ENCODE peak calls at places on chromosomes 4 and X, in nine cellular contexts. E, M, Q, F, D, V, Y, I and K are unnamed samples.

GRCh38 chrX:138191998-138192397 is 519.5 kb downstream of the FGF13 start:
- DNase-seq in V (peak), M (no peak), I (peak), Y (no peak), Q (peak), E (peak), F (peak), D (no peak), K (peak)

GRCh38 chr4:151407466-151408379 is 1.3 kb upstream of the FHIP1A start:
- DNase-seq in Q (no peak), I (no peak), F (peak), M (peak), E (no peak), Y (peak), D (peak), V (peak), K (peak)

GRCh38 chrX:39152106-39152649 is 350.9 kb downstream of the MID1IP1 start:
- DNase-seq in M (no peak), I (peak), D (peak), V (peak), F (peak), Y (peak), E (peak), Q (peak), K (peak)

GRCh38 chr4:95466791-95467190 is 82.0 kb downstream of the UNC5C start:
- DNase-seq in V (no peak), M (no peak), F (peak), Y (no peak), Q (no peak), I (no peak), D (no peak), E (no peak), K (no peak)

GRCh38 chr4:77699731-77700210 is 94.2 kb downstream of the CXCL13 start:
- DNase-seq in M (no peak), I (peak), Y (no peak), V (peak), F (peak), Q (peak), D (no peak), E (peak), K (peak)

GRCh38 chr4:150244600-150244999 is 166.4 kb downstream of the DCLK2 start:
- DNase-seq in M (no peak), F (peak), I (no peak), V (no peak), Q (peak), D (no peak), Y (no peak), E (no peak), K (no peak)

GRCh38 chrX:40340116-40340515 is 240.7 kb upstream of the ATP6AP2 start:
- DNase-seq in F (no peak), Q (no peak), V (no peak), Y (no peak), D (no peak), I (no peak), E (no peak), M (no peak), K (no peak)

GRCh38 chr4:42327323-42327722 is 70.0 kb upstream of the SHISA3 start:
- DNase-seq in Q (peak), M (no peak), I (no peak), V (no peak), E (no peak), D (no peak), F (no peak), Y (no peak), K (no peak)

GRCh38 chr4:75542824-75543223 is 13.0 kb upstream of the ODAPH start:
- DNase-seq in V (no peak), Y (no peak), I (no peak), Q (peak), F (peak), M (no peak), D (no peak), E (no peak), K (no peak)

GRCh38 chr4:171928336-171928735 is 115.1 kb downstream of the GALNTL6 start:
- DNase-seq in F (no peak), Q (no peak), Y (no peak), D (no peak), E (no peak), I (no peak), M (no peak), V (no peak), K (no peak)

GRCh38 chrX:47169726-47170515 is 23.7 kb upstream of the UBA1 start:
- DNase-seq in V (no peak), F (no peak), M (peak), D (no peak), Q (peak), E (no peak), Y (no peak), I (no peak), K (no peak)

GRCh38 chr4:155742310-155743015 is 16.4 kb upstream of the GUCY1B1 start:
- DNase-seq in E (no peak), D (no peak), F (peak), V (no peak), Q (peak), M (no peak), Y (no peak), I (no peak), K (no peak)
- TF ChIP-seq CTCF in E (peak), D (no peak), F (peak), V (no peak), Q (peak), M (no peak), Y (no peak), I (peak), K (peak)

DNA sequence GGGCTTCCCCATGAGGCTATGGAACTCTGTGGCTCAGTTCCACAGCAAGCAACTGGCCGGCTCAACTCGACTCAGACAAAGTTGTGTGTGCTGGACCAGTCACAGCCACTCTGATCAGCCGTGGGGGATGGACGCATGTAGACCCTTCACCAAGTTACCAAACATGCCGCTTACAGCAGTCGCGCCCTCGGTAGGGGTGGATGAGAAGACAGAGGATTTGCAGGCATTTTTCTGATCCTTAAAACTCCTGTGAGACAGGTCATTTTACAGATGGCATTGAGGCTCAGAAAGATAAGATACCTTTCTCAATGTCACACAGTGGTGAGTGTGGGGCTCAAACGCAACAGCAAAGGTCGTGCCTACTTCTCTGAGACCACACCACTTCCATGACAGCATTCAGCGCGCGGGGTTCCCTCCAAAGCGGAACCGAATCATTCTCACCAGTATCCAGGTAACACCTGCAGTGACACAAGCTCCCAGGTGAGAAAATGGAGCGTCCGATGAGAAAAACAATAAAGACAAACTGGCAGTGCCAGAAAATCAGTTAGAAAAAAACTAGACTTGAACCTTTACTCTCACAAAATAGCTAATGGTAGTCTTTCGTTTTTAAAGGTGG is 83.6 kb downstream of the RELL1 start:
- DNase-seq in M (no peak), D (no peak), F (no peak), I (no peak), Q (no peak), V (no peak), E (no peak), Y (no peak), K (peak)
- TF ChIP-seq CTCF in M (no peak), D (no peak), F (no peak), I (no peak), Q (no peak), V (no peak), E (no peak), Y (no peak), K (no peak)

DNA sequence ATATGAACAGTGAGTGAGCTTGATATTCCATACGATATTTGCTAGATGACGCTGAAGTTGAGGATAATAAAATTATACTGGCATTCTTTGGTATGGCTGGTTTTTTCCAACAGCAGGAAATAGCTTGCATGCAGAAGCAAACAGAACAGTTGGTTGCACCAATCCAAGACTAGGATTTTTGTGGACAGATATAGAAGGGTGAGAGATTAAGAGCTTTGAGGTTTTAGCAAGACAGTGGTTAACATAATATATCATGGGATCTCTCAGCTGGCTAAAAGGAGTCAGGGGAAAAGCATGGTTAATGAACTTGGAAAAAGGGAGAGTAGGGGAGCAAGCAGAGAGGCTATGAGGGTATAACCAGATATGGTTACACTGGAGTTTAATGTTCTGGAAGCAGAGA is 127.9 kb downstream of the DHX15 start:
- DNase-seq in V (no peak), F (no peak), D (no peak), I (no peak), E (no peak), Y (no peak), M (no peak), Q (no peak), K (no peak)
- TF ChIP-seq CTCF in V (no peak), F (no peak), D (no peak), I (no peak), E (no peak), Y (no peak), M (no peak), Q (no peak), K (no peak)

DNA sequence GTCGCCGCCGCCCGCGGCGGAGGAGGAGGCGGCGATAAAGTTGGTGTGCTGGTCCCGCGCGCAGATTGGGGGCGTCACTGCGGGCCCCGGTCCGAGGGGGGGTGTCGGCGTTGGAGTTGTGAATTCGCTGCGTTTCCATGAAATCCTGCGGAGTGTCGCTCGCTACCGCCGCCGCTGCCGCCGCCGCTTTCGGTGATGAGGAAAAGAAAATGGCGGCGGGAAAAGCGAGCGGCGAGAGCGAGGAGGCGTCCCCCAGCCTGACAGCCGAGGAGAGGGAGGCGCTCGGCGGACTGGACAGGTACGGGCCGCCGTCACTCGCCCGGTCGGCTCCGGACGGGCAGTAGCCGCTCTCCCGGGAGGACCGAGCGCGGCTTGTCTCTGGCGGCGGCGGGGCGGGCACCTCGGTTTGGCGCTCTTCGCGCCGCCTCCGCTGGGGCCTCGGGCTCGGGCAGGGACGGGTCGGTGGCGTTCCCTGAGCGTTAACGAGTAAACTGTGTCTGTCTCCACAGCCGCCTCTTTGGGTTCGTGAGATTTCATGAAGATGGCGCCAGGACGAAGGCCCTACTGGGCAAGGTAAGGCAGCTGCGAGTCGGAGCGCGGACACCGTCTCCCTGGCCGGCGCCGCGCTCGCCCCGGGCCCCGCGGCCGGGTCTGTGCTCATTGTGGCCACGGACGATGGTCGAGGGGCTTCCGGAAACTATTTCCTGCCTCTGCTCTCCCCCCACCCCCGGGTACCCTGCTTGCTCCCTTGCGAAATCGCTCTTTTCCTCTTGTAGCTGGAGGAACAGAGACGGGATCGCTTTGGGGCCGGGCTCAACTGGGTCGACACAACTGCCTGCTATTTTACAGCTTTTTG is 655 bp downstream of the KDM6A start:
- DNase-seq in F (peak), Y (peak), E (peak), M (peak), V (peak), D (peak), I (peak), Q (peak), K (peak)
- TF ChIP-seq CTCF in F (no peak), Y (no peak), E (no peak), M (no peak), V (no peak), D (no peak), I (no peak), Q (no peak), K (no peak)

GRCh38 chrX:136339702-136340101 is 38.9 kb downstream of the ADGRG4 start:
- DNase-seq in M (no peak), Y (no peak), Q (no peak), V (no peak), E (no peak), F (no peak), D (no peak), I (no peak), K (no peak)

DNA sequence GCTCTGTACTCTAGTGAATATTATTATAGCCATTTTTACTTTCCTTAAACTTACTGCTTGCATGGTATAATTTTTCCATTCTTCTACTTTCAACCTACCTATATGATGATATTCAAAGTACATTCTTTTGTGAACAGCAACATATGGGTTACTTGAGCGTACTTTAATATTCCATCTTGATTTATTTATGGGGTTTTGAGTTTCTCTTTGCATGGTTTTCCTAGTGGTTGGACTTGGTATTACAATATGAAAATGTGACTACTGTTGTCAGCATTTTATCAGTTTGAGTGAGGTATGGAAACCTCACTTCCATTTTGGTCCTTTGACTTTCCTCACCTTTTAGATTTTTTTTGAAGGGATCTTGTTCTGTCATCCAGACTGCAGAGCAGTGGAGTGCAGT is 35.9 kb downstream of the ADGRG4 start:
- DNase-seq in Y (no peak), D (no peak), M (no peak), F (no peak), Q (no peak), V (no peak), I (no peak), E (peak), K (no peak)
- TF ChIP-seq CTCF in Y (no peak), D (no peak), M (no peak), F (peak), Q (peak), V (peak), I (peak), E (peak), K (peak)

GRCh38 chr4:16585053-16585452 is 313.4 kb downstream of the LDB2 start:
- DNase-seq in E (no peak), D (no peak), M (no peak), Y (no peak), Q (no peak), V (no peak), F (no peak), I (no peak), K (no peak)

GRCh38 chr4:16583764-16584163 is 314.7 kb downstream of the LDB2 start:
- DNase-seq in V (no peak), M (no peak), Y (no peak), I (no peak), E (no peak), F (peak), Q (peak), D (no peak), K (no peak)

GRCh38 chr4:16582036-16582435 is 316.4 kb downstream of the LDB2 start:
- DNase-seq in E (no peak), M (no peak), V (no peak), I (no peak), D (no peak), F (peak), Q (no peak), Y (no peak), K (no peak)

GRCh38 chr4:16581117-16581516 is 317.3 kb downstream of the LDB2 start:
- DNase-seq in Q (no peak), E (no peak), V (no peak), Y (no peak), D (no peak), M (no peak), I (no peak), F (no peak), K (no peak)

DNA sequence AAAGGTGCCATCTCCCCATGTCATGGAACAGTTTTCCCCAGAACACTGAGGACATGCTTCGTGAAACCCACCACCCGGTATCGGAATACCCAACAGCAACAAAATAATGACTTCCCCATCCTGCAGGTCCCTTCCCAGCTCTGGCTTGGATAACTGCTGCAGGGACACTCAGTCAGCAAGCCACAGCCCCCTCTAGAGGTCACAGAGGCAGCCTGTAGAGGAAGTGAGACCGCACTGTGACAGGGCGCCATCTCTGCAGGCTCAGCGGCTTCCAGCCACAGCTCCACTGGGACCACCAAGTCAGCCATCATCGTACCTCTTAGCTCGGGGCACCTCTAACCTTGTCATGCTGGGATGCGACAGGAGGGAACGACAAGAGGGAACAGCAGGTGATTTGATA is 315.9 kb downstream of the LDB2 start:
- DNase-seq in D (no peak), V (no peak), I (no peak), E (no peak), F (no peak), Q (no peak), Y (no peak), M (no peak), K (peak)
- TF ChIP-seq CTCF in D (no peak), V (no peak), I (no peak), E (peak), F (peak), Q (peak), Y (no peak), M (no peak), K (peak)

GRCh38 chr4:139030614-139031235 is 15.1 kb downstream of the NOCT start:
- DNase-seq in I (peak), M (no peak), Q (peak), Y (peak), F (peak), V (peak), D (peak), E (peak), K (peak)

GRCh38 chr4:139039044-139039443 is 23.5 kb downstream of the NOCT start:
- DNase-seq in V (no peak), D (no peak), I (no peak), F (no peak), Y (no peak), M (no peak), Q (no peak), E (no peak), K (no peak)

GRCh38 chr4:139036885-139037284 is 21.3 kb downstream of the NOCT start:
- DNase-seq in M (no peak), E (no peak), V (no peak), D (no peak), Q (no peak), F (no peak), Y (no peak), I (no peak), K (no peak)

DNA sequence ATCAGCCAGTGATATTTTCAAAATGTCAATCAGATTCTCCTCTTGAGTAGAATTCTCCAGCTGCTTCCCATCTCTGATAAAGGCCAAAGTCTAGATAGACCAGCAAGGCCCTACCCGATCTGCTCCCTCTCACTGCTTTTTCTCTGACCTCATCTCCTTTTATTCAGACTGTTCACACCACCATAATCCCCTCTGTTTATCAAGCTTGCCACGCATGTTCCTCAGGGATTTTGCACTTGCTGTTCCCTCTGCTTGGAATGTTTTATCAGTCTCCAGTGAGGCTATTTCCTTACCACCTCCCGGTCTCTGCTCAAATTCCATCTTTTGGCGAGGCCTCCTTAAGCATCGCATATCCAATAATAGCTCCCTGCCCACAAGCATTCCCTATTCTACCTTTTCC is 20.1 kb downstream of the NOCT start:
- DNase-seq in F (no peak), Q (no peak), V (no peak), D (no peak), E (no peak), Y (no peak), M (no peak), I (no peak), K (no peak)
- TF ChIP-seq CTCF in F (no peak), Q (no peak), V (no peak), D (no peak), E (no peak), Y (no peak), M (no peak), I (no peak), K (no peak)

GRCh38 chrX:27008486-27008885 is 454.7 kb downstream of the PPP4R3C start:
- DNase-seq in M (no peak), V (no peak), E (no peak), F (no peak), Y (no peak), D (no peak), I (no peak), Q (no peak), K (no peak)
- TF ChIP-seq CTCF in M (no peak), V (no peak), E (no peak), F (no peak), Y (no peak), D (no peak), I (no peak), Q (no peak), K (no peak)